ENCODE peak calls at places on chromosome 18, in nine cellular contexts. N is amniotic stem cell; R is foreskin keratinocyte; L is activated CD4-positive, alpha-beta memory T cell treated with anti-CD3 and anti-CD28 coated beads for 36 hours; H is AG10803; U is kidney glomerular epithelial cell; X is substantia nigra; F is thyroid gland; E is left ventricle myocardium superior. W is an unnamed sample.
A peak's percentile ranks its signal among the peaks of the same experiment; 100 is the strongest.

GRCh38 chr18:11147371-11147860 is 2.0 kb downstream of the PIEZO2 start:
- DNase-seq in N (no peak), R (no peak), L (no peak), H (no peak), U (no peak), X (no peak), F (no peak), E (no peak), W (no peak)

GRCh38 chr18:25111382-25112070 is 240.4 kb downstream of the ZNF521 start:
- DNase-seq in N (no peak), R (no peak), L (no peak), H (no peak), U (no peak), X (no peak), F (no peak), E (no peak), W (no peak)

GRCh38 chr18:21134895-21135294 is 23.3 kb upstream of the ROCK1 start:
- DNase-seq in N (no peak), R (no peak), L (peak; percentile 27), H (peak; percentile 53), U (peak; percentile 15), X (no peak), F (no peak), E (no peak), W (no peak)

GRCh38 chr18:38369772-38370690 is 804.4 kb upstream of the CELF4 start:
- DNase-seq in N (no peak), R (peak; percentile 43), L (no peak), H (no peak), U (peak; percentile 73), X (no peak), F (peak; percentile 51), E (no peak), W (no peak)

GRCh38 chr18:8825729-8826375 is 120.5 kb downstream of the MTCL1 start:
- DNase-seq in N (no peak), R (no peak), L (no peak), H (no peak), U (no peak), X (no peak), F (no peak), E (no peak), W (no peak)

GRCh38 chr18:79030680-79031079 is 38.5 kb upstream of the ATP9B start:
- DNase-seq in N (no peak), R (peak; percentile 47), L (no peak), H (no peak), U (no peak), X (no peak), F (no peak), E (no peak), W (no peak)

GRCh38 chr18:56962322-56962721 is 184.6 kb upstream of the BOD1L2 start:
- DNase-seq in N (no peak), R (no peak), L (no peak), H (no peak), U (peak; percentile 9), X (no peak), F (no peak), E (no peak), W (no peak)

GRCh38 chr18:64017870-64018269 is 48.0 kb downstream of the SERPINB8 start:
- DNase-seq in N (peak; percentile 7), R (peak; percentile 24), L (no peak), H (peak; percentile 11), U (peak; percentile 32), X (no peak), F (no peak), E (no peak), W (no peak)

GRCh38 chr18:68861365-68861764 is 63.5 kb downstream of the CCDC102B start:
- DNase-seq in N (no peak), R (no peak), L (no peak), H (no peak), U (no peak), X (no peak), F (no peak), E (no peak), W (no peak)

GRCh38 chr18:57833441-57834101 is 30.5 kb upstream of the ATP8B1 start:
- DNase-seq in N (no peak), R (peak; percentile 34), L (peak; percentile 40), H (peak; percentile 53), U (peak; percentile 26), X (no peak), F (no peak), E (no peak), W (no peak)

GRCh38 chr18:37339701-37340215 is 225.8 kb downstream of the CELF4 start:
- DNase-seq in N (no peak), R (no peak), L (no peak), H (no peak), U (no peak), X (no peak), F (no peak), E (no peak), W (no peak)

GRCh38 chr18:6487027-6487426 is 72.3 kb upstream of the L3MBTL4 start:
- DNase-seq in N (no peak), R (no peak), L (no peak), H (no peak), U (no peak), X (no peak), F (no peak), E (no peak), W (no peak)

GRCh38 chr18:2547477-2548087 is 23.7 kb downstream of the METTL4 start:
- DNase-seq in N (peak; percentile 65), R (peak; percentile 29), L (no peak), H (peak; percentile 61), U (peak; percentile 34), X (no peak), F (no peak), E (no peak), W (no peak)

GRCh38 chr18:77711096-77711495 is 461.4 kb downstream of the GALR1 start:
- DNase-seq in N (no peak), R (no peak), L (no peak), H (no peak), U (no peak), X (no peak), F (no peak), E (no peak), W (no peak)

GRCh38 chr18:23627325-23627724 is 35.4 kb downstream of the ANKRD29 start:
- DNase-seq in N (peak; percentile 82), R (peak; percentile 58), L (no peak), H (peak; percentile 29), U (peak; percentile 84), X (no peak), F (no peak), E (no peak), W (no peak)

GRCh38 chr18:55452123-55452611 is 135.8 kb downstream of the TCF4 start:
- DNase-seq in N (no peak), R (peak; percentile 82), L (no peak), H (peak; percentile 72), U (no peak), X (no peak), F (peak; percentile 11), E (no peak), W (no peak)

GRCh38 chr18:39453882-39454281 is 1888.3 kb upstream of the CELF4 start:
- DNase-seq in N (no peak), R (peak; percentile 39), L (no peak), H (peak; percentile 31), U (no peak), X (no peak), F (no peak), E (no peak), W (no peak)

GRCh38 chr18:49763590-49763989 is 49.7 kb downstream of the ACAA2 start:
- DNase-seq in N (no peak), R (no peak), L (no peak), H (no peak), U (no peak), X (no peak), F (no peak), E (no peak), W (no peak)

GRCh38 chr18:75429975-75430374 is 2.5 kb upstream of the SMIM21 start:
- DNase-seq in N (no peak), R (no peak), L (no peak), H (no peak), U (no peak), X (no peak), F (no peak), E (no peak), W (no peak)

GRCh38 chr18:24659837-24660720 is 199.6 kb downstream of the HRH4 start:
- DNase-seq in N (no peak), R (no peak), L (peak; percentile 44), H (peak; percentile 49), U (no peak), X (no peak), F (no peak), E (peak; percentile 66), W (no peak)

GRCh38 chr18:69250305-69251151 is 150.2 kb upstream of the DOK6 start:
- DNase-seq in N (peak; percentile 38), R (peak; percentile 22), L (no peak), H (peak; percentile 89), U (no peak), X (no peak), F (no peak), E (no peak), W (no peak)

GRCh38 chr18:31979714-31980113 is 36.8 kb upstream of the TRAPPC8 start:
- DNase-seq in N (no peak), R (no peak), L (no peak), H (no peak), U (no peak), X (no peak), F (no peak), E (no peak), W (no peak)

W was measured in type B pancreatic cell.